ENCODE peak calls at places on chromosomes 6 and 20, in seven cellular contexts. R, B, I, L, Q, D and N are unnamed samples.

GRCh38 chr6:42820509-42821340 is 38.9 kb downstream of the BICRAL start:
- DNase-seq in R (no peak), B (no peak), I (no peak), L (no peak), Q (no peak), D (peak; percentile 5), N (peak; percentile 75)

GRCh38 chr20:1934578-1935573 is 39.7 kb downstream of the SIRPA start:
- DNase-seq in R (no peak), B (no peak), I (peak; percentile 97), L (no peak), Q (peak; percentile 74), D (peak; percentile 35), N (peak; percentile 97)

GRCh38 chr20:49558826-49559225 is 9.1 kb downstream of the PTGIS start:
- DNase-seq in R (no peak), B (no peak), I (no peak), L (no peak), Q (no peak), D (no peak), N (peak; percentile 35)

GRCh38 chr20:50969912-50970311 is 11.3 kb downstream of the MOCS3 start:
- DNase-seq in R (no peak), B (no peak), I (no peak), L (no peak), Q (no peak), D (no peak), N (no peak)

GRCh38 chr6:138833819-138834539 is 38.1 kb downstream of the ECT2L start:
- DNase-seq in R (no peak), B (no peak), I (peak; percentile 95), L (peak; percentile 4), Q (peak; percentile 8), D (no peak), N (no peak)

GRCh38 chr6:167287513-167288048 is 3.5 kb upstream of the UNC93A start:
- DNase-seq in R (no peak), B (no peak), I (no peak), L (no peak), Q (no peak), D (no peak), N (peak; percentile 50)

GRCh38 chr6:121210943-121211342 is 123.3 kb downstream of the TBC1D32 start:
- DNase-seq in R (no peak), B (no peak), I (no peak), L (no peak), Q (no peak), D (peak; percentile 16), N (no peak)

GRCh38 chr20:52768649-52769048 is 203.5 kb upstream of the TSHZ2 start:
- DNase-seq in R (no peak), B (no peak), I (no peak), L (no peak), Q (no peak), D (no peak), N (no peak)

GRCh38 chr20:51934301-51935002 is 132.1 kb upstream of the SALL4 start:
- DNase-seq in R (no peak), B (no peak), I (no peak), L (no peak), Q (peak; percentile 34), D (no peak), N (no peak)

GRCh38 chr20:4937422-4938319 is 63.6 kb downstream of the SLC23A2 start:
- DNase-seq in R (no peak), B (no peak), I (no peak), L (peak; percentile 69), Q (no peak), D (no peak), N (no peak)